ENCODE peak calls at places on chromosome 4, in four cellular contexts. T, M, F and D are unnamed samples.
A peak's percentile ranks its signal among the peaks of the same experiment; 100 is the strongest.

GRCh38 chr4:38009421-38009820 is 49.2 kb downstream of the PTTG2 start:
- DNase-seq in T (no peak), M (no peak), F (no peak), D (no peak)

GRCh38 chr4:14834382-14834781 is 167.9 kb upstream of the CPEB2 start:
- DNase-seq in T (no peak), M (no peak), F (no peak), D (no peak)

GRCh38 chr4:118968006-118968405 is 79.4 kb downstream of the SYNPO2 start:
- DNase-seq in T (peak; percentile 47), M (peak; percentile 51), F (peak; percentile 21), D (peak; percentile 52)

GRCh38 chr4:146522862-146523205 is 1.1 kb upstream of the SLC10A7 start:
- DNase-seq in T (no peak), M (no peak), F (no peak), D (no peak)

GRCh38 chr4:10107111-10108091 is 9.2 kb downstream of the WDR1 start:
- DNase-seq in T (no peak), M (no peak), F (no peak), D (no peak)

GRCh38 chr4:22047793-22048192 is 99.2 kb upstream of the KCNIP4 start:
- DNase-seq in T (no peak), M (no peak), F (no peak), D (no peak)

GRCh38 chr4:61921890-61922289 is 721.8 kb downstream of the ADGRL3 start:
- DNase-seq in T (no peak), M (no peak), F (no peak), D (no peak)

GRCh38 chr4:154998284-154998683 is 210.2 kb upstream of the NPY2R start:
- DNase-seq in T (no peak), M (peak; percentile 16), F (no peak), D (no peak)

GRCh38 chr4:145308598-145308997 is 128.2 kb upstream of the OTUD4 start:
- DNase-seq in T (no peak), M (no peak), F (no peak), D (no peak)

GRCh38 chr4:147103403-147103946 is 157.8 kb upstream of the TTC29 start:
- DNase-seq in T (no peak), M (peak; percentile 66), F (no peak), D (no peak)

GRCh38 chr4:139833131-139833930 is 167.7 kb downstream of the MGST2 start:
- DNase-seq in T (no peak), M (no peak), F (peak; percentile 29), D (no peak)

GRCh38 chr4:154045086-154045485 is 256.2 kb upstream of the SFRP2 start:
- DNase-seq in T (no peak), M (no peak), F (no peak), D (no peak)

GRCh38 chr4:1862055-1862911 is 6.3 kb upstream of the LETM1 start:
- DNase-seq in T (peak; percentile 32), M (peak; percentile 1), F (no peak), D (no peak)

GRCh38 chr4:138437263-138437851 is 195.2 kb upstream of the SLC7A11 start:
- DNase-seq in T (no peak), M (no peak), F (no peak), D (no peak)

GRCh38 chr4:69882150-69882549 is 22.2 kb upstream of the SULT1E1 start:
- DNase-seq in T (no peak), M (no peak), F (no peak), D (no peak)

GRCh38 chr4:57080781-57081650 is 29.2 kb downstream of the IGFBP7 start:
- DNase-seq in T (no peak), M (peak; percentile 37), F (no peak), D (no peak)

GRCh38 chr4:56388311-56388710 is 1.0 kb upstream of the AASDH start:
- DNase-seq in T (peak; percentile 5), M (no peak), F (no peak), D (no peak)

GRCh38 chr4:6644792-6645530 is 4.5 kb downstream of the MRFAP1 start:
- DNase-seq in T (no peak), M (no peak), F (no peak), D (no peak)

GRCh38 chr4:53592686-53593641 is 1.7 kb upstream of the LNX1 start:
- DNase-seq in T (no peak), M (peak; percentile 87), F (peak; percentile 87), D (no peak)

GRCh38 chr4:158259955-158260575 is 49.8 kb downstream of the TMEM144 start:
- DNase-seq in T (no peak), M (peak; percentile 40), F (no peak), D (no peak)

GRCh38 chr4:122612540-122612939 is 8.3 kb downstream of the IL21 start:
- DNase-seq in T (no peak), M (no peak), F (no peak), D (no peak)

GRCh38 chr4:8144359-8144758 is 14.3 kb downstream of the ABLIM2 start:
- DNase-seq in T (no peak), M (no peak), F (no peak), D (no peak)

GRCh38 chr4:183348136-183348535 is 25.9 kb upstream of the CLDN24 start:
- DNase-seq in T (no peak), M (no peak), F (no peak), D (no peak)

GRCh38 chr4:6769138-6769983 is 13.2 kb upstream of the KIAA0232 start:
- DNase-seq in T (no peak), M (no peak), F (no peak), D (peak; percentile 26)

GRCh38 chr4:20044502-20044911 is 207.2 kb upstream of the SLIT2 start:
- DNase-seq in T (no peak), M (no peak), F (no peak), D (no peak)

GRCh38 chr4:174717788-174718187 is 111.3 kb downstream of the GLRA3 start:
- DNase-seq in T (no peak), M (no peak), F (no peak), D (no peak)

GRCh38 chr4:184306949-184307348 is 89.3 kb upstream of the ENPP6 start:
- DNase-seq in T (no peak), M (no peak), F (no peak), D (no peak)

GRCh38 chr4:128241425-128241913 is 46.1 kb downstream of the PGRMC2 start:
- DNase-seq in T (no peak), M (peak; percentile 49), F (no peak), D (no peak)

GRCh38 chr4:165152527-165152926 is 39.9 kb upstream of the TMEM192 start:
- DNase-seq in T (no peak), M (no peak), F (no peak), D (no peak)

GRCh38 chr4:137950286-137950685 is 291.9 kb downstream of the SLC7A11 start:
- DNase-seq in T (no peak), M (no peak), F (no peak), D (no peak)

GRCh38 chr4:172650758-172651495 is 517.7 kb upstream of the GALNT7 start:
- DNase-seq in T (no peak), M (peak; percentile 5), F (no peak), D (no peak)

GRCh38 chr4:112057479-112057878 is 87.8 kb upstream of the FAM241A start:
- DNase-seq in T (no peak), M (no peak), F (no peak), D (no peak)

GRCh38 chr4:78624048-78624447 is 72.5 kb downstream of the ANXA3 start:
- DNase-seq in T (no peak), M (no peak), F (no peak), D (no peak)

GRCh38 chr4:83195280-83195679 is 80.8 kb upstream of the PLAC8 start:
- DNase-seq in T (no peak), M (no peak), F (no peak), D (no peak)

GRCh38 chr4:83201761-83202160 is 82.8 kb downstream of the COQ2 start:
- DNase-seq in T (no peak), M (no peak), F (no peak), D (no peak)

GRCh38 chr4:83197555-83198235 is 83.2 kb upstream of the PLAC8 start:
- DNase-seq in T (peak; percentile 68), M (no peak), F (no peak), D (no peak)

GRCh38 chr4:83191026-83191425 is 76.5 kb upstream of the PLAC8 start:
- DNase-seq in T (no peak), M (no peak), F (no peak), D (no peak)

GRCh38 chr4:83196936-83197335 is 82.4 kb upstream of the PLAC8 start:
- DNase-seq in T (no peak), M (no peak), F (no peak), D (no peak)
- TF ChIP-seq CTCF in T (no peak), M (no peak), F (no peak), D (no peak)

GRCh38 chr4:107094332-107094731 is 58.2 kb upstream of the DKK2 start:
- DNase-seq in T (no peak), M (peak; percentile 10), F (no peak), D (no peak)
- TF ChIP-seq CTCF in T (no peak), M (peak; percentile 43), F (no peak), D (peak; percentile 25)

DNA sequence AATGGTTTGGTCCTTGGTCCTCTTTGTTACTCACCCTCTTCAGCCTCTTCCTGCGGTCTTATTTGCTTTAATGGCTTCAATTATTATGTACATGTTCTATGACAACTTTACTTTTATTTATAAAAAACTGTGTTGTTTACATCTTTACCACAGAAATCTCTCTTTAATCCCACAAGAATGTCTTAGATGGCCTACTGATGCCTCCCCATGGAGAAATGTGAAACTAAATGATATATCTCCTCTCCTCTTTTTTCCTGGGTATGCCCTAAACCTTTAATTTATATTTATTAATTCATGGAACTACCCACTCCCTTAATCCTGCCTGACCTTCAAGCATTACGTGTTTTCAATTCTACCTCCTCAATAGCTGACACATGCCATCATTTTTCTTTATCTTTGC is 573.2 kb downstream of the CENPC start:
- DNase-seq in T (no peak), M (no peak), F (no peak), D (no peak)
- TF ChIP-seq CTCF in T (no peak), M (no peak), F (no peak), D (no peak)

GRCh38 chr4:143203577-143203976 is 18.9 kb downstream of the USP38 start:
- DNase-seq in T (no peak), M (no peak), F (no peak), D (no peak)

GRCh38 chr4:143202824-143203223 is 18.1 kb downstream of the USP38 start:
- DNase-seq in T (no peak), M (no peak), F (no peak), D (no peak)

DNA sequence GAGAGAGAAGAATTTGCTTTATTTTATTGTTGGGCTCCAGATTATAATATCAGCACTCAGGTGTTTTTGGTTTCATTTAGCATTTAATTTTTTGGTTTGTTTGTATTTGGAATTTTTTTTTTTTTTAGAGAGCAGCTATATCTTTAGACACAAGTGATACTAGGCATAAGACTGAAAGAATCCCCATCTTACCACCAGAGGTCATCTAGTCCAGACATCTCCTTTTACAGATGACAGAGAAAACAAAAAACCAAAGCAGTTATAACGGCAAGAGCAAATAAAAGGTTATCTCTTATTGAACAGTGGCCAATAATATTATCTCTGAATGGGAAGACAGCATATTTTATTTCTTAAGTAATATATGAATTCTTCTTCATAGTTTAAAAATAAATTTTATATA is 22.8 kb downstream of the USP38 start:
- DNase-seq in T (no peak), M (peak; percentile 24), F (no peak), D (no peak)
- TF ChIP-seq CTCF in T (peak; percentile 16), M (peak; percentile 50), F (no peak), D (no peak)